ENCODE peak calls at places on chromosomes 5 and 9, in five cellular contexts. U is Peyer's patch, W is astrocyte, Y is WTC11, E is AG09309. T is an unnamed sample.

GRCh38 chr5:91928751-91929521 is 545.8 kb upstream of the ARRDC3 start:
- DNase-seq in W (peak), U (no peak), E (no peak), Y (no peak), T (peak)

GRCh38 chr5:64384761-64385160 is 121.1 kb upstream of the RGS7BP start:
- DNase-seq in W (peak), Y (peak), U (no peak), E (no peak), T (no peak)

GRCh38 chr9:37027582-37028424 is 6.3 kb downstream of the PAX5 start:
- DNase-seq in E (peak), U (peak), W (peak), Y (peak), T (peak)

GRCh38 chr5:178232124-178232919 is at the start of gene PHYKPL:
- DNase-seq in Y (peak), W (peak), U (peak), E (no peak), T (peak)

GRCh38 chr5:143435207-143435657 is 31.7 kb upstream of the NR3C1 start:
- DNase-seq in W (no peak), U (no peak), Y (no peak), E (no peak), T (no peak)

GRCh38 chr9:100191264-100191663 is 92.2 kb downstream of the INVS start:
- DNase-seq in U (no peak), W (no peak), Y (no peak), E (no peak), T (no peak)

GRCh38 chr5:170444181-170444580 is 55.0 kb upstream of the KCNMB1 start:
- DNase-seq in Y (no peak), W (no peak), E (no peak), U (no peak), T (no peak)

GRCh38 chr9:32395483-32396216 is 11.2 kb downstream of the ACO1 start:
- DNase-seq in W (peak), E (peak), Y (no peak), U (no peak), T (peak)

GRCh38 chr9:115220339-115221009 is 102.5 kb upstream of the TNC start:
- DNase-seq in Y (no peak), E (no peak), U (no peak), W (no peak), T (no peak)

GRCh38 chr9:122265265-122265900 is 701 bp downstream of the MRRF start:
- DNase-seq in Y (no peak), E (no peak), U (no peak), W (no peak), T (peak)

GRCh38 chr5:171840066-171840465 is 54.4 kb downstream of the SMIM23 start:
- DNase-seq in Y (no peak), U (no peak), E (no peak), W (no peak), T (no peak)

GRCh38 chr9:128421474-128422010 is 885 bp downstream of the CERCAM start:
- DNase-seq in U (no peak), W (no peak), E (peak), Y (no peak), T (no peak)

GRCh38 chr5:170393235-170393634 is 4.1 kb upstream of the KCNMB1 start:
- DNase-seq in E (no peak), U (no peak), Y (no peak), W (no peak), T (no peak)

GRCh38 chr5:138946241-138946623 is 71.1 kb upstream of the LRRTM2 start:
- DNase-seq in E (no peak), W (no peak), U (no peak), Y (no peak), T (no peak)

GRCh38 chr5:138944527-138945322 is 69.6 kb upstream of the LRRTM2 start:
- DNase-seq in U (peak), Y (no peak), E (no peak), W (peak), T (no peak)

GRCh38 chr5:138943615-138944173 is 68.6 kb upstream of the LRRTM2 start:
- DNase-seq in E (no peak), Y (no peak), W (no peak), U (no peak), T (no peak)

GRCh38 chr5:138946831-138947560 is 71.9 kb upstream of the LRRTM2 start:
- DNase-seq in U (peak), E (no peak), Y (no peak), W (no peak), T (no peak)

DNA sequence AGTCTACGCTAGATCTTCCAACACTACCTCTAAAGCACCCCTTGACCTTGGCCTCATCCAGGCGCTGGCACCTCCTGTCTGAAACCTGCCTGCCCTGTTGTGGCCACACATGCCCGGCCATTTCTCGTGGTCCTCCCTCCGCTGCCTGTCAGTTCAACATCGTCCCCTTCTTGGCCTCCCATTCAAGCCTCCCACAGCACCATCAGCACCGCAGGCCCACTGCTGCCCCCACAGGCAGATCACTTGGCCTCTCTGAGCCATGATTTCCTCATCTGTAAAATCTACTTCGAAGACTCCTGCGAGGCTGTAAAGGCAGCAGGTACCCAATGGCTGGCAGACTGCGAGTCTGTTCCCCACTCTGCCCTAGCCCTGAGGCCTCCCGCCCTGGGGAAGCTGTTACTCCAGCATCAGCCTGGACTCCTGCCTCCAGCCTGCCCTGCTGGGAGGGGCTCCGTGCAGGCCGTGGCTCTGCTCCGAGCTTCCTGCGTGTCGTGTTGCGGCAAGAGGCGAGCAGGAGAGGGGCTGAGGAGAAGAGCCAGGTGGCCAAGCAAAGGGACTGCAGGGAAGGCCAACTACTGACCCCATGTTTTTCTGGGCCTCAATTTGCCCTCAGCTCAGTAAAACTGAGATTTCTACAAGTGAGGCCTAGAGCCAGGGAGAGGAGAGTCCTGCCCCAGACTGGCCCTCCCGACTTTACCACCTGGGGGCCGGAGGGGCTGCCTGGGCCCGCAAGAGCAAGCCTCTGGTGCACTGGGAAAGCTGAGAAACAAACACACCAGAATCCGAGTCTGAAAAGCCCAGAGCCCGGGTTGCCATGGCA is 70.5 kb upstream of the LRRTM2 start:
- DNase-seq in E (no peak), U (no peak), W (no peak), Y (peak), T (no peak)
- TF ChIP-seq CTCF in E (no peak), U (no peak), W (no peak), Y (no peak), T (peak)

GRCh38 chr5:52776116-52776515 is 11.6 kb upstream of the ITGA1 start:
- DNase-seq in E (no peak), Y (no peak), U (no peak), W (no peak), T (no peak)

GRCh38 chr5:52773342-52773741 is 14.4 kb upstream of the ITGA1 start:
- DNase-seq in U (no peak), E (no peak), W (no peak), Y (no peak), T (no peak)

GRCh38 chr5:52772668-52773067 is 15.0 kb upstream of the ITGA1 start:
- DNase-seq in E (no peak), W (no peak), Y (no peak), U (no peak), T (no peak)

GRCh38 chr5:52771343-52772039 is 16.2 kb upstream of the ITGA1 start:
- DNase-seq in Y (no peak), U (no peak), E (no peak), W (no peak), T (no peak)

DNA sequence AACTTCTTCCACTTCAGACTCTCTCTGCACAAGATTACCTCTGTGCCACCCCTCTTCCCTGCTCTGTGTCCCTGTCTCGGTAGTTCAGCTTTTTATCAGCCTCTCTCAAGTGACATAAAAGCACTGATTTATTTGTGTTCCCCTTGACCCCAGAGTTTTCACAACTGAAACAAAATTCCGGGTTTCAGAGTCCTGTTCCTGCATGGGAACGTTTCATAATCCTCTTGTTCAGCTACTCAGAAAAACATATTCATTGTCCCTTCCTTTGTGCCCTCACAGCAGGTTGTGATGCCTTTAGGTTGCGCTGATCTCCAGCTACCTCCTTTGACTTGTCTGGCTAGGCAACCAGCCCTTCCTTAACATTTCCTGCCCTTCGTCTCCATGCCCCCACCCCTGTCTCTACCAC is 13.7 kb upstream of the ITGA1 start:
- DNase-seq in W (no peak), Y (no peak), E (no peak), U (no peak), T (no peak)
- TF ChIP-seq CTCF in W (no peak), Y (no peak), E (no peak), U (no peak), T (no peak)

DNA sequence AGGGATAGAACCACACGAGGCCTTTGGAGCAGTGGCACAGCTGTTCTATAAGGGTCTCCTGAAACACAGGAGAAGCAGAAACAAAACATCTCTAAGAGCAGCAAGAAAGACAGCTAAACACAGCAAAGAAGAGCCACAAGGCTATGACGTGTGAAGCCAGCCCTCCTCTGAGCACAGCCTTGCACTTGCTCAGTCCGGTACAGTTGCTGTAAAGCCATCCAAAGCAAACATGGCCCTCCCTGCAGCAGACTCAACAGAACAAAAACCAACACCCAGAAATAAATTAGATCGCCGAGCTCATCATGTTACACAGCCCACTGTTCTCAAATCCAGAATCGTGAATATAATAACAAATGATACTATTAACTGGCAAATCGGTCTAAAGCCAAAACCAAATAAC is 2.6 kb upstream of the GZMK start:
- DNase-seq in E (no peak), W (no peak), Y (no peak), U (no peak), T (no peak)
- TF ChIP-seq CTCF in E (no peak), W (no peak), Y (no peak), U (no peak), T (no peak)

DNA sequence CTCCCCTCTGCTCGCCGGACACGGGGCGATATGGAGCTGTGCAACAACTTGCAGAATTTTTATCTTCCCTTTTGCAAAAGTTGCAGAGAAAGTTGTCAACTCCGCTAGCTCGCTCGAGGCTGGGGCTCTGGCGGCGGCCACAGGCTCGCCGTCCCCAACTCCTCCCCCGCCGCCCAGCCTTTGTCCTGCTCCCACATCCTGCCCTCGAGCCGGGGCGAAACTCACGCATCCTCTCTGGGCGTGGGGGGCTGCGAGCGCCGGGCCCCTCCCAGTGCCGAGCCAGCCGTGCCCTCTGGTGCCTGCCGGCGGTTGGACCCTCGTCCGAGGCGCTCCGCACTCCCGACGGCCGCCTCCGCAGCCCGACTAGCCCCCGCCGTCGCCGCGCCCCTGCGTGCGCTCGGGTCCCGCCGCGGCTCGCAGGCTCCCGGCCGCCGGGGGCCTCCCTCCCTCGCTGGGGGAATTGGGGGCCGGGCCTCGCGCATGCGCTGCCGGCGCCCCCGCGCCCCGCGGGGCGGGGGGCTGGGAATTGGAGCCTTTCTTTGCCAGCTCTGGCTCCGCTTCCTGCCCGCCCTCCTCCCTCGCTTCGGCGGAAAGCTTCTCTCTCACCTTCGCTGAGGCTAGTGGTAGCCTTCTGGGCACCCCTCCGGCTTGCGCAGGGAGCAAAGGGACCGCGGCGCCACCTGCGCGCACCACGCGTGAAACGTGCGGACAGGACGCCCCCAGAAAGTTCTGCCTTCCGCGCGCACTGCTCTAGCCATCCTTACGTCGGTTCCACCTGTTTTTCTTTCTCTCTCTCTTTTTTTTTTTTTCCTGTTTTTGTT is at the start of gene CCNJL:
- DNase-seq in U (peak), W (peak), Y (peak), E (no peak), T (no peak)
- TF ChIP-seq CTCF in U (no peak), W (no peak), Y (no peak), E (no peak), T (no peak)

GRCh38 chr5:4584982-4585381 is 555.1 kb upstream of the ADAMTS16 start:
- DNase-seq in U (no peak), E (no peak), Y (no peak), W (peak), T (no peak)
- TF ChIP-seq CTCF in U (no peak), E (no peak), Y (no peak), W (no peak), T (no peak)

GRCh38 chr5:66810151-66810550 is 214.0 kb downstream of the MAST4 start:
- DNase-seq in W (no peak), E (no peak), Y (no peak), U (no peak), T (no peak)

GRCh38 chr5:66805514-66806430 is 209.6 kb downstream of the MAST4 start:
- DNase-seq in E (no peak), U (no peak), Y (no peak), W (no peak), T (no peak)

GRCh38 chr5:66808663-66809062 is 212.5 kb downstream of the MAST4 start:
- DNase-seq in Y (no peak), U (no peak), E (no peak), W (no peak), T (no peak)

GRCh38 chr5:66810747-66811355 is 214.7 kb downstream of the MAST4 start:
- DNase-seq in E (no peak), W (no peak), U (no peak), Y (no peak), T (no peak)

GRCh38 chr5:66807743-66808142 is 211.6 kb downstream of the MAST4 start:
- DNase-seq in W (peak), E (peak), Y (no peak), U (no peak), T (peak)
- TF ChIP-seq CTCF in W (peak), E (peak), Y (no peak), U (peak), T (peak)

T was measured in HFFc6.